ENCODE peak calls at places on chromosomes 7 and 10, in five cellular contexts. E is A549, J is mammary epithelial cell, O is ascending aorta, Y is psoas muscle. Z is an unnamed sample.

GRCh38 chr10:119461923-119462322 is 80.6 kb downstream of the RGS10 start:
- DNase-seq in E (no peak), J (no peak), O (no peak), Y (no peak), Z (no peak)

GRCh38 chr10:28532223-28532508 is 752 bp upstream of the WAC start:
- DNase-seq in E (peak), J (no peak), O (no peak), Y (no peak), Z (no peak)

GRCh38 chr10:13882112-13882711 is 295.4 kb downstream of the PRPF18 start:
- DNase-seq in E (no peak), J (peak), O (no peak), Y (no peak), Z (no peak)

GRCh38 chr10:128011059-128011979 is 104.4 kb downstream of the PTPRE start:
- DNase-seq in E (peak), J (peak), O (peak), Y (peak), Z (no peak)

GRCh38 chr7:148930335-148930734 is 46.2 kb upstream of the EZH2 start:
- DNase-seq in E (no peak), J (no peak), O (no peak), Y (no peak), Z (no peak)

GRCh38 chr7:35849158-35849831 is 48.4 kb downstream of the SEPTIN7 start:
- DNase-seq in E (no peak), J (peak), O (no peak), Y (no peak), Z (no peak)

GRCh38 chr7:29377718-29378117 is 183.1 kb downstream of the CHN2 start:
- DNase-seq in E (no peak), J (no peak), O (no peak), Y (no peak), Z (no peak)

GRCh38 chr10:4151466-4151865 is 366.5 kb upstream of the KLF6 start:
- DNase-seq in E (no peak), J (no peak), O (no peak), Y (no peak), Z (no peak)

GRCh38 chr7:118420888-118421287 is 196.4 kb downstream of the ANKRD7 start:
- DNase-seq in E (no peak), J (no peak), O (no peak), Y (no peak), Z (no peak)

GRCh38 chr7:46508541-46508940 is 587.5 kb upstream of the IGFBP3 start:
- DNase-seq in E (no peak), J (no peak), O (no peak), Y (no peak), Z (no peak)

GRCh38 chr10:49119746-49120145 is 4.4 kb upstream of the VSTM4 start:
- DNase-seq in E (no peak), J (no peak), O (no peak), Y (no peak), Z (no peak)

GRCh38 chr10:70266056-70266455 is 17.7 kb downstream of the NPFFR1 start:
- DNase-seq in E (no peak), J (no peak), O (no peak), Y (no peak), Z (no peak)

GRCh38 chr10:59362184-59362966 is at the start of gene FAM13C:
- DNase-seq in E (peak), J (peak), O (peak), Y (peak), Z (no peak)

GRCh38 chr7:44288811-44289340 is 36.5 kb downstream of the CAMK2B start:
- DNase-seq in E (no peak), J (no peak), O (peak), Y (no peak), Z (no peak)

GRCh38 chr7:29189743-29190201 is 4.8 kb upstream of the CHN2 start:
- DNase-seq in E (peak), J (peak), O (no peak), Y (peak), Z (no peak)

GRCh38 chr10:33183658-33184057 is 150.8 kb downstream of the NRP1 start:
- DNase-seq in E (no peak), J (no peak), O (no peak), Y (no peak), Z (no peak)

GRCh38 chr10:31149835-31150512 is 118.3 kb upstream of the ZNF438 start:
- DNase-seq in E (no peak), J (no peak), O (no peak), Y (no peak), Z (no peak)

GRCh38 chr7:128915271-128915819 is 4.8 kb upstream of the KCP start:
- DNase-seq in E (no peak), J (no peak), O (no peak), Y (no peak), Z (no peak)

GRCh38 chr7:42373285-42373684 is 136.3 kb upstream of the GLI3 start:
- DNase-seq in E (no peak), J (no peak), O (no peak), Y (no peak), Z (no peak)

GRCh38 chr10:35563266-35563891 is 41.8 kb upstream of the GJD4 start:
- DNase-seq in E (peak), J (peak), O (no peak), Y (peak), Z (no peak)

GRCh38 chr7:48537561-48537960 is 366.3 kb downstream of the ABCA13 start:
- DNase-seq in E (no peak), J (peak), O (no peak), Y (no peak), Z (no peak)

GRCh38 chr10:84076540-84077195 is 62.6 kb upstream of the GHITM start:
- DNase-seq in E (no peak), J (no peak), O (no peak), Y (no peak), Z (no peak)

GRCh38 chr7:102836206-102836938 is 76.4 kb upstream of the LRRC17 start:
- DNase-seq in E (peak), J (peak), O (no peak), Y (no peak), Z (no peak)

GRCh38 chr10:18164771-18165361 is 24.6 kb downstream of the CACNB2 start:
- DNase-seq in E (no peak), J (no peak), O (no peak), Y (no peak), Z (no peak)

GRCh38 chr10:59606551-59606961 is 103.1 kb downstream of the SLC16A9 start:
- DNase-seq in E (no peak), J (peak), O (no peak), Y (no peak), Z (no peak)

GRCh38 chr10:122286872-122287271 is 15.8 kb downstream of the BTBD16 start:
- DNase-seq in E (no peak), J (no peak), O (peak), Y (peak), Z (peak)

DNA sequence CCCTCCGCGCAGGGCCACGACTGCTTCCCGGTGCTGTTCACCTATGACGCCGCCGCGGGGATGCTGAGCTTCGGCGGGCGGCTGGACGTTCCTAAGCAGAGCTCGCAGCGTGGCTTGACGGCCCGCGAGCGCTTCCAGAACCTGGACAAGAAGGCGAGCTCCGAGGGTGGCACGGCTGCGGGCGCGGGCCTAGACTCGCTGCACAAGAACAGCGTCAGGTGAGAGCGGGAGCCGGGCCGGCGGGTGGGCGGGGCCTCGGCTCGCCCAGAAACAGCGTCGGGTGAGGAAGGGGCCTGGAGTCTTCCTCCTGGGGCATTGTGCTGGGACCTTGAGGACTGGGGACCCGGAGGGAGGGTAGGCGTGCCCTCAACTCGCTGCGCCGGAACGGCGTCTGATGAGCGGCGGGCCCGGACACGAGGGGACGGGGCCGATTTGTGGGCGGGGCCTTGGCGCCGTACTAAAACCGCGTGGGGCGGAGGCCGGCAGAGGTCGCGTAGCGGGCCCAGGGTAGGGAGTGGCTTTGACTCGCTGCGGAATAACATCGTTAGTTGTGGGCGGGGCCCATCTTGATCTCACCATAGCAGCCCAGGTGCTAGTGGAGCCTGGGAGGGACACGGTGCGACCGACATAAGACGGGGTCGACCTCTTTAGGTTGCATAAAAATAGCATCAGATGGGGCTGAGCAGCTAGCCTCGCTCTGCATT is 15.6 kb downstream of the PDAP1 start:
- DNase-seq in E (no peak), J (no peak), O (no peak), Y (peak), Z (no peak)
- H3K4me3 ChIP-seq in E (no peak), J (no peak), O (peak), Y (peak), Z (peak)

GRCh38 chr10:78207776-78208175 is 174.1 kb downstream of the RPS24 start:
- DNase-seq in E (no peak), J (no peak), O (no peak), Y (no peak), Z (no peak)
- H3K4me3 ChIP-seq in E (no peak), J (no peak), O (no peak), Y (no peak), Z (no peak)

GRCh38 chr10:130968964-130969363 is 342.6 kb downstream of the TCERG1L start:
- DNase-seq in E (no peak), J (no peak), O (no peak), Y (no peak), Z (no peak)

GRCh38 chr10:130968511-130968910 is 343.0 kb downstream of the TCERG1L start:
- DNase-seq in E (no peak), J (no peak), O (no peak), Y (no peak), Z (no peak)

GRCh38 chr10:130969700-130970099 is 341.8 kb downstream of the TCERG1L start:
- DNase-seq in E (no peak), J (no peak), O (no peak), Y (no peak), Z (no peak)

GRCh38 chr10:130971123-130971435 is 340.4 kb downstream of the TCERG1L start:
- DNase-seq in E (no peak), J (no peak), O (no peak), Y (no peak), Z (no peak)

DNA sequence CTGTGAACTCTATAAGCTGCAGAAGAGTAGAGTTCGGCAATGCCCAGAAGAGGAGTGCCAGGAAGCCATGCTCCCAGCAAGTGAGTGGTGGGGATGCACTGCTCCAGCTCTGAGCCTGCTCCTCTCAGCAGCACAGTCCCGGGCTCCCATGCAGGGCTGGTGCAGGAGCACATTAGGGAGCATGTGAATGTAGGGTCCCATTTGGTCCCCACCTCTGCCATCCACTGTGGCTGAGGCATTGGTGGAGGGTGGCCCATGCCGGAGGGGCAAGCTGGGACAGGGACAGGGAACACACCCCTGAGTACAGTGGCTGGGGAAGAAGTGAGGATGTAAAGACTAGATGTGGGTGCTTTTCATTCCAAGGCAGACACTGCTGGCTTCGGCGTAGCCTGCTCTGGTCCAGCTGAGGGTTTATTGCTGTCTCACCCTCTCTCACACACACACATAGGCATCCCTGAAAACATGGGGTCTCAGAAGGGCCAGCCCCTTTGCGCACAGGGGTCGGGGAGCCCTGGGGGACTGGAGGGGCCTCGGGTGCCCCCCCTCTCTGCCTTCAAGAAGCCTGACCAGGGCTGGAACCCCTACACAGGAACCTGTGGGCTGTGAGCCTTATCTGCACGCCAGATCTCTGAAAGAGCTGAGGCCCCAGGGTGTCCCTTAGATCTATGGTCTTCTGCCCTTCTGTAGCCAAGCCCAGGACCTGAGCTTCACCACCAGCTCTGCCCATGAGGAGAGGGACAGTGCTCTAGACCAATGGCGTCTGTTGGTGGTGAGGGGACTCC is 341.0 kb downstream of the TCERG1L start:
- DNase-seq in E (no peak), J (no peak), O (no peak), Y (no peak), Z (no peak)
- H3K4me3 ChIP-seq in E (no peak), J (no peak), O (no peak), Y (no peak), Z (no peak)

GRCh38 chr7:158815471-158816128 is 13.7 kb downstream of the ESYT2 start:
- DNase-seq in E (no peak), J (no peak), O (no peak), Y (no peak), Z (no peak)
- H3K4me3 ChIP-seq in E (no peak), J (no peak), O (no peak), Y (no peak), Z (peak)

GRCh38 chr10:72332423-72333110 is 22.2 kb downstream of the DNAJB12 start:
- DNase-seq in E (no peak), J (no peak), O (no peak), Y (no peak), Z (no peak)
- H3K4me3 ChIP-seq in E (no peak), J (no peak), O (no peak), Y (no peak), Z (peak)

GRCh38 chr7:107661081-107661864 is 645 bp downstream of the SLC26A4 start:
- DNase-seq in E (no peak), J (peak), O (no peak), Y (peak), Z (no peak)

GRCh38 chr7:107659666-107660065 is 962 bp upstream of the SLC26A4 start:
- DNase-seq in E (no peak), J (peak), O (no peak), Y (no peak), Z (no peak)

GRCh38 chr7:107660381-107661080 is at the start of gene SLC26A4:
- DNase-seq in E (no peak), J (no peak), O (no peak), Y (peak), Z (no peak)

GRCh38 chr7:107663196-107663595 is 2.6 kb downstream of the SLC26A4 start:
- DNase-seq in E (no peak), J (no peak), O (no peak), Y (no peak), Z (no peak)

GRCh38 chr7:107661865-107662379 is 1.3 kb downstream of the SLC26A4 start:
- DNase-seq in E (peak), J (no peak), O (no peak), Y (no peak), Z (no peak)
- H3K4me3 ChIP-seq in E (peak), J (peak), O (peak), Y (peak), Z (peak)